ENCODE peak calls at places on chromosomes 7 and 10, in eight cellular contexts. D is breast epithelium, I is cardiac muscle cell, F is gastrocnemius medialis, Z is left ventricle myocardium inferior, Q is tibial artery, L is lung, Y is thoracic aorta. S is an unnamed sample.

GRCh38 chr7:111089822-111090426 is 1.0 kb upstream of the LRRN3 start:
- DNase-seq in D (no peak), F (no peak), Q (no peak), I (peak), L (no peak), Z (no peak), Y (no peak), S (no peak)

GRCh38 chr10:43119416-43120115 is 18.7 kb upstream of the CSGALNACT2 start:
- DNase-seq in F (no peak), I (no peak), Q (peak), Z (no peak), Y (no peak), L (no peak), D (no peak), S (no peak)

GRCh38 chr10:86308056-86308455 is 58.5 kb downstream of the GRID1 start:
- DNase-seq in D (no peak), F (no peak), L (no peak), Y (no peak), Z (no peak), Q (no peak), I (no peak), S (no peak)

GRCh38 chr10:21293518-21294356 is 231.7 kb downstream of the SKIDA1 start:
- DNase-seq in L (no peak), Z (no peak), Q (no peak), F (no peak), Y (no peak), D (no peak), I (no peak), S (no peak)

GRCh38 chr7:17713584-17713983 is 226.7 kb downstream of the SNX13 start:
- DNase-seq in F (no peak), I (no peak), Y (no peak), Z (no peak), L (no peak), D (no peak), Q (no peak), S (no peak)

GRCh38 chr10:29734640-29734979 is 99.8 kb upstream of the SVIL start:
- DNase-seq in Z (no peak), L (no peak), I (no peak), F (no peak), D (no peak), Q (no peak), Y (no peak), S (no peak)

GRCh38 chr7:31134246-31135188 is 82.4 kb downstream of the ADCYAP1R1 start:
- DNase-seq in D (peak), L (peak), Q (peak), I (peak), Z (peak), F (peak), Y (peak), S (peak)

GRCh38 chr10:76082956-76083355 is 651.5 kb downstream of the LRMDA start:
- DNase-seq in Z (no peak), L (no peak), I (no peak), F (no peak), Q (no peak), Y (no peak), D (no peak), S (no peak)

GRCh38 chr7:101018271-101019167 is 1.4 kb upstream of the MUC17 start:
- DNase-seq in L (no peak), Z (no peak), D (no peak), I (no peak), Y (no peak), F (no peak), Q (no peak), S (no peak)

GRCh38 chr7:16755397-16755796 is 1.8 kb downstream of the TSPAN13 start:
- DNase-seq in Y (no peak), L (no peak), I (no peak), Z (no peak), Q (no peak), F (no peak), D (no peak), S (no peak)

GRCh38 chr10:113822174-113822573 is 31.7 kb downstream of the DCLRE1A start:
- DNase-seq in F (no peak), D (no peak), I (no peak), L (no peak), Z (no peak), Q (no peak), Y (no peak), S (no peak)

GRCh38 chr7:18648849-18649758 is 153.6 kb downstream of the HDAC9 start:
- DNase-seq in D (no peak), L (no peak), I (no peak), F (no peak), Z (no peak), Y (no peak), Q (no peak), S (no peak)

GRCh38 chr7:22549051-22549450 is 49.1 kb upstream of the STEAP1B start:
- DNase-seq in Y (no peak), Z (no peak), F (no peak), Q (no peak), L (no peak), D (no peak), I (no peak), S (no peak)

GRCh38 chr7:103573479-103574058 is 127.6 kb upstream of the SLC26A5 start:
- DNase-seq in I (peak), Z (no peak), Y (no peak), D (no peak), L (no peak), F (no peak), Q (no peak), S (no peak)

GRCh38 chr10:68202965-68203358 is 29.0 kb downstream of the ATOH7 start:
- DNase-seq in L (no peak), Q (no peak), I (no peak), D (no peak), F (no peak), Z (no peak), Y (no peak), S (no peak)

GRCh38 chr7:55366461-55367138 is 1.5 kb downstream of the LANCL2 start:
- DNase-seq in Z (no peak), Y (no peak), Q (no peak), D (no peak), L (no peak), F (no peak), I (peak), S (no peak)

GRCh38 chr7:30162622-30163124 is 27.9 kb downstream of the MTURN start:
- DNase-seq in Y (no peak), Q (no peak), F (no peak), I (no peak), D (no peak), L (no peak), Z (no peak), S (no peak)

GRCh38 chr7:3861941-3862340 is 560.9 kb downstream of the SDK1 start:
- DNase-seq in F (peak), D (peak), I (no peak), Y (no peak), Q (peak), Z (no peak), L (peak), S (no peak)

GRCh38 chr7:32958046-32959025 is 1.1 kb downstream of the FKBP9 start:
- DNase-seq in D (no peak), Y (no peak), Z (peak), I (no peak), F (peak), L (no peak), Q (peak), S (no peak)

GRCh38 chr10:32298066-32298812 is 48.7 kb downstream of the EPC1 start:
- DNase-seq in Y (no peak), D (no peak), L (no peak), Q (no peak), Z (no peak), F (no peak), I (no peak), S (no peak)

GRCh38 chr10:110789604-110790428 is 81.9 kb upstream of the PDCD4 start:
- DNase-seq in F (no peak), Y (no peak), Q (no peak), Z (no peak), D (no peak), I (no peak), L (no peak), S (no peak)

GRCh38 chr10:122342293-122343134 is 32.0 kb upstream of the PLEKHA1 start:
- DNase-seq in Q (no peak), Y (no peak), I (peak), F (no peak), D (no peak), Z (no peak), L (peak), S (no peak)

GRCh38 chr10:97534746-97535367 is 36.1 kb downstream of the UBTD1 start:
- DNase-seq in Z (no peak), L (no peak), I (peak), Q (no peak), F (peak), Y (no peak), D (no peak), S (no peak)

GRCh38 chr7:82051641-82052040 is 281.8 kb upstream of the HGF start:
- DNase-seq in L (no peak), Q (no peak), I (no peak), Z (no peak), Y (no peak), F (no peak), D (no peak), S (no peak)

GRCh38 chr7:114243019-114243507 is 171.6 kb upstream of the FOXP2 start:
- DNase-seq in I (no peak), F (no peak), Q (no peak), Y (no peak), D (no peak), Z (no peak), L (no peak), S (no peak)

GRCh38 chr10:71210031-71210871 is 2.1 kb upstream of the UNC5B start:
- DNase-seq in F (no peak), I (no peak), Q (no peak), L (no peak), Y (no peak), Z (no peak), D (no peak), S (peak)

GRCh38 chr7:40348126-40348728 is 213.4 kb downstream of the SUGCT start:
- DNase-seq in Z (no peak), D (no peak), Y (no peak), I (no peak), L (no peak), F (no peak), Q (no peak), S (no peak)

GRCh38 chr7:99798972-99799371 is 15.0 kb upstream of the CYP3A4 start:
- DNase-seq in F (no peak), I (no peak), Z (no peak), Q (no peak), D (no peak), Y (no peak), L (no peak), S (no peak)

GRCh38 chr7:94374231-94374630 is 20.5 kb upstream of the COL1A2 start:
- DNase-seq in I (peak), Z (peak), F (peak), L (peak), Q (peak), Y (peak), D (no peak), S (peak)

GRCh38 chr10:120838941-120839340 is 12.2 kb upstream of the WDR11 start:
- DNase-seq in L (no peak), F (no peak), Y (no peak), D (no peak), Q (no peak), Z (no peak), I (no peak), S (no peak)

GRCh38 chr7:92695308-92696261 is 105.4 kb upstream of the FAM133B start:
- DNase-seq in I (peak), Z (peak), F (no peak), Q (no peak), L (peak), D (no peak), Y (no peak), S (no peak)

GRCh38 chr7:7114575-7115291 is 67.6 kb upstream of the C1GALT1 start:
- DNase-seq in Y (no peak), L (no peak), D (no peak), F (no peak), I (no peak), Q (no peak), Z (no peak), S (no peak)

GRCh38 chr7:28406192-28406591 is 6.1 kb upstream of the CREB5 start:
- DNase-seq in F (no peak), L (no peak), Q (no peak), Z (no peak), I (no peak), D (no peak), Y (no peak), S (no peak)

GRCh38 chr7:47622946-47623640 is 41.2 kb upstream of the TNS3 start:
- DNase-seq in Y (no peak), D (no peak), Z (no peak), I (no peak), Q (peak), L (peak), F (no peak), S (no peak)

GRCh38 chr10:103659674-103660363 is 166.3 kb downstream of the NEURL1 start:
- DNase-seq in D (peak), Z (peak), L (peak), Q (peak), F (peak), Y (no peak), I (no peak), S (no peak)

GRCh38 chr10:43211030-43211429 is 55.8 kb downstream of the RASGEF1A start:
- DNase-seq in D (no peak), L (no peak), I (no peak), Q (no peak), Y (no peak), Z (peak), F (no peak), S (no peak)

GRCh38 chr10:95457319-95457886 is 103.8 kb downstream of the SORBS1 start:
- DNase-seq in Z (no peak), Q (no peak), L (no peak), F (no peak), Y (no peak), I (no peak), D (no peak), S (no peak)

GRCh38 chr10:126499744-126500143 is 111.5 kb upstream of the ADAM12 start:
- DNase-seq in Q (no peak), F (no peak), L (no peak), Y (no peak), D (no peak), Z (no peak), I (no peak), S (no peak)

GRCh38 chr7:5532520-5533335 is 109.1 kb upstream of the TNRC18 start:
- DNase-seq in L (peak), Q (peak), D (peak), I (peak), F (peak), Z (peak), Y (no peak), S (peak)
- H3K4me3 ChIP-seq in L (no peak), Q (peak), D (peak), I (no peak), F (no peak), Z (peak), Y (peak), S (no peak)

GRCh38 chr7:153381275-153382119 is 621.9 kb downstream of the ACTR3B start:
- DNase-seq in L (no peak), F (no peak), Q (no peak), Z (no peak), D (no peak), Y (no peak), I (peak), S (no peak)
- TF ChIP-seq CTCF in L (peak), F (peak), Q (peak), Z (peak), D (peak), Y (peak), I (no peak), S (no peak)

DNA sequence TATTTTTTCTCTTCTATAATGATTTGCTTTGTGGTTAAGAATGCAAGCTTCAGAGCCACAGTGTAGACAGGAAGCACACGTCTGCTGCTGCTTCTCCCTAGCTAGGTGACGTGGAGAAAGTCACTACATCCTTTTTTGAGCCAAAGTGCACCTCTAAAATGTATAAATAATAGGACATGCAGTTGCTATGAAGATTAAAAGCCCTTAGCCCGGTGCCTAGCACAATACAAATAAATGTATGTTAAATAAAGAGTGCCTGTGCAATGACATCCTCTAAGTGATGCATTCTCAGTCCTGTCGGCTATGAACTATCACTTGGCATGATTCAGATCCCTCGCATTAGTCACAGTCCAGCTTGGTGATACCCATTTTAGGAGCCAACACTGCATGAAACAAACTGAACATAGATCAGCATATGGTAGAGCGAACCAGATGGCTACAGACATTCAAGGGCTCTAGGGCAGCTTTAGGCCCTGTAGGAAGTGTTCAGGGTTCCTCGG is 4.8 kb upstream of the TRDMT1 start:
- DNase-seq in L (no peak), I (no peak), Q (no peak), Z (no peak), D (no peak), F (no peak), Y (no peak), S (no peak)
- H3K4me3 ChIP-seq in L (no peak), I (no peak), Q (no peak), Z (no peak), D (no peak), F (no peak), Y (no peak), S (no peak)

GRCh38 chr10:12431453-12432101 is 82.2 kb downstream of the CAMK1D start:
- DNase-seq in L (no peak), D (no peak), Q (no peak), Z (no peak), Y (no peak), F (peak), I (no peak), S (no peak)

GRCh38 chr10:12432402-12433189 is 83.2 kb downstream of the CAMK1D start:
- DNase-seq in Y (no peak), I (no peak), L (no peak), F (no peak), D (no peak), Z (no peak), Q (no peak), S (no peak)

GRCh38 chr10:12430406-12430982 is 81.1 kb downstream of the CAMK1D start:
- DNase-seq in F (no peak), L (no peak), I (no peak), D (no peak), Q (no peak), Z (no peak), Y (no peak), S (no peak)

GRCh38 chr10:12427276-12427675 is 77.9 kb downstream of the CAMK1D start:
- DNase-seq in Q (no peak), F (no peak), I (no peak), Z (no peak), Y (no peak), L (no peak), D (no peak), S (no peak)

GRCh38 chr10:12428447-12429135 is 79.2 kb downstream of the CAMK1D start:
- DNase-seq in Q (no peak), Z (no peak), D (no peak), I (no peak), F (no peak), Y (no peak), L (no peak), S (no peak)
- TF ChIP-seq CTCF in Q (no peak), Z (no peak), D (no peak), I (no peak), F (no peak), Y (no peak), L (no peak), S (no peak)

GRCh38 chr10:1604246-1604645 is 133.1 kb downstream of the ADARB2 start:
- DNase-seq in I (no peak), Q (no peak), Z (no peak), Y (no peak), F (no peak), L (no peak), D (no peak), S (peak)

GRCh38 chr10:1602037-1602471 is 135.3 kb downstream of the ADARB2 start:
- DNase-seq in L (no peak), D (no peak), Y (no peak), I (no peak), F (no peak), Q (no peak), Z (no peak), S (peak)

GRCh38 chr10:1603181-1603580 is 134.1 kb downstream of the ADARB2 start:
- DNase-seq in Z (no peak), I (no peak), F (no peak), Y (no peak), L (no peak), Q (no peak), D (no peak), S (peak)

GRCh38 chr10:1600861-1601260 is 136.5 kb downstream of the ADARB2 start:
- DNase-seq in Y (no peak), F (no peak), I (no peak), D (peak), L (no peak), Q (no peak), Z (no peak), S (peak)

DNA sequence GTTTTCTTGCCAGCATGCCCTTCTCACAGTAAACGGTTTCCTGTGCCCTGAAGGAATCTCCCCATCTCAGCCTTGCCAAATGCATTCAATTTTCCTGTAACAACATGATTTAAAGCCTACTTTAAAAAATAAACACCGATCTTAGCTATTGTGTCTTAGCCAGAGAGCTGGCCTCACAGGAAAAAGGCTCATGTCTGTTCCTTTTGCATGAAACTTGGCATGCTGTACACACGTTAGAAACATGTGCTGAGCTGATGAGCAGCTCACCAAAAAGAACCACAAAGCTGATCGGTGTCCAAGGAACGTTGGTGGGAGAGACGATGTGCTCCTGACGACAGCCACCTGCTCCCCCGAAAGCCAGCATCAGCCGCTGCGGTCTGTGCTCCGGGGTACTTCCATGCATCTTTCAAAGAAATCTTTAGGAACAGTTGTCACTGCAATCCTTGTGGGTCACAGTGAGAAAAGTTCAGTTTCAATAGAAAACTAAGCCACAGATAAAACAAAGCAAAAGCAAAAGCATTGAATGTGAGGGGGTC is 135.9 kb downstream of the ADARB2 start:
- DNase-seq in Y (no peak), F (no peak), Q (no peak), D (no peak), L (no peak), I (no peak), Z (no peak), S (peak)
- H3K4me3 ChIP-seq in Y (no peak), F (no peak), Q (no peak), D (peak), L (no peak), I (no peak), Z (no peak), S (no peak)

GRCh38 chr7:107579881-107580715 is at the start of gene BCAP29:
- DNase-seq in F (peak), D (peak), Z (peak), L (peak), Q (peak), Y (no peak), I (peak), S (peak)
- TF ChIP-seq CTCF in F (peak), D (no peak), Z (peak), L (no peak), Q (peak), Y (peak), I (peak), S (no peak)

DNA sequence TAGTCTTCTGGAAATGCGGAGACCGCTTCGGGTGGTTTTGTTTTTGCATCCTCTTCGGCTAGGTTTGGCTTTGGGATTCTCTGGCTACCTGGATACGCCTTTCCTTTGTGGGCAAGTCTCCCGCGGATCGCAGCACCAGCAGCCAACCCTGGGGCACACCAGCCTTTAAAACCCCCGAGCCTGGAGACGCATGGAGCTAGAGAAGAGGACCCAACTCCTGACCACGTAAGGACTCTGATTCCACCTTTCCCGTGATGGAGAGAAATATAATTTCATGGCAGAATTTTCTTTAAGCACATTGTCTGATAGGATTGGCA is 535.4 kb upstream of the GALNT17 start:
- DNase-seq in Z (no peak), Q (no peak), L (no peak), F (no peak), I (no peak), Y (no peak), D (no peak), S (no peak)
- H3K4me3 ChIP-seq in Z (peak), Q (peak), L (no peak), F (peak), I (peak), Y (peak), D (peak), S (peak)

S was measured in lower leg skin.